ENCODE peak calls at places on chromosomes 2 and 18, in nine cellular contexts. T is lower lobe of right lung, K is iPS DF 6.9, M is neural progenitor cell, Z is mesenchymal stem cell, A is body of pancreas, N is lung, W is ovary, L is astrocyte. E is an unnamed sample. For H3K4me1, the result is how much of the 10 kb centered on the place peaks cover.

GRCh38 chr2:56123538-56123937 is 60.3 kb upstream of the CCDC85A start:
- DNase-seq in Z (no peak), T (no peak), K (no peak), M (no peak), W (no peak), N (no peak), L (no peak), A (no peak), E (no peak)

GRCh38 chr2:240351826-240352426 is 83.5 kb upstream of the GPC1 start:
- DNase-seq in L (no peak), Z (no peak), W (no peak), M (no peak), T (no peak), A (no peak), K (no peak), N (no peak), E (no peak)

GRCh38 chr18:62418258-62418657 is 93.1 kb downstream of the TNFRSF11A start:
- DNase-seq in L (no peak), T (no peak), N (no peak), A (no peak), K (no peak), W (no peak), Z (no peak), M (no peak), E (peak)

GRCh38 chr2:160928854-160929301 is 231.3 kb upstream of the TANK start:
- DNase-seq in K (no peak), L (peak), T (no peak), A (no peak), M (no peak), Z (no peak), W (no peak), N (no peak), E (no peak)

GRCh38 chr2:232331071-232331470 is 47.5 kb upstream of the ALPP start:
- DNase-seq in M (no peak), N (no peak), W (no peak), A (no peak), K (no peak), L (no peak), T (peak), Z (no peak), E (no peak)

GRCh38 chr2:42132066-42132965 is 36.8 kb upstream of the EML4 start:
- DNase-seq in M (no peak), W (no peak), K (no peak), T (no peak), N (no peak), Z (peak), L (peak), A (no peak), E (no peak)

GRCh38 chr2:8028981-8029380 is 652.9 kb upstream of the ID2 start:
- DNase-seq in L (no peak), W (no peak), T (no peak), Z (no peak), A (no peak), K (no peak), M (no peak), N (no peak), E (peak)

GRCh38 chr2:230913406-230913805 is 11.6 kb downstream of the GPR55 start:
- DNase-seq in L (no peak), M (peak), N (no peak), T (peak), K (no peak), Z (no peak), W (peak), A (no peak), E (no peak)

GRCh38 chr18:44786697-44787096 is 106.0 kb downstream of the SETBP1 start:
- DNase-seq in N (no peak), K (no peak), L (no peak), A (no peak), T (no peak), M (no peak), W (no peak), Z (no peak), E (no peak)

GRCh38 chr2:31107588-31108300 is 30.5 kb downstream of the GALNT14 start:
- DNase-seq in K (no peak), A (no peak), Z (no peak), M (peak), N (no peak), T (no peak), L (no peak), W (no peak), E (no peak)

GRCh38 chr2:235135195-235135965 is 183.6 kb downstream of the SH3BP4 start:
- DNase-seq in L (no peak), K (no peak), N (no peak), W (no peak), M (no peak), A (no peak), T (no peak), Z (no peak), E (no peak)

GRCh38 chr2:137980459-137980858 is 16.2 kb downstream of the HNMT start:
- DNase-seq in T (no peak), W (no peak), N (no peak), A (no peak), M (no peak), K (no peak), L (no peak), Z (no peak), E (no peak)

GRCh38 chr2:29033172-29033571 is 41.2 kb downstream of the PCARE start:
- DNase-seq in A (no peak), T (no peak), L (peak), N (no peak), W (no peak), K (peak), Z (no peak), M (peak), E (no peak)

GRCh38 chr2:42926438-42927333 is 134.3 kb upstream of the HAAO start:
- DNase-seq in K (no peak), T (no peak), Z (no peak), A (peak), N (no peak), W (peak), M (peak), L (no peak), E (no peak)

GRCh38 chr2:223056656-223057418 is 4.8 kb downstream of the KCNE4 start:
- DNase-seq in Z (peak), K (no peak), M (no peak), A (no peak), W (no peak), N (no peak), T (no peak), L (peak), E (no peak)

GRCh38 chr2:111164078-111164477 is 43.4 kb downstream of the BCL2L11 start:
- DNase-seq in L (no peak), N (no peak), A (no peak), Z (no peak), M (peak), W (no peak), K (no peak), T (no peak), E (no peak)

GRCh38 chr2:235670974-235671787 is 177.3 kb downstream of the AGAP1 start:
- DNase-seq in A (no peak), T (no peak), M (peak), W (no peak), L (no peak), N (no peak), K (no peak), Z (no peak), E (no peak)

GRCh38 chr2:40420478-40420877 is 31.4 kb downstream of the SLC8A1 start:
- DNase-seq in A (no peak), W (no peak), L (peak), M (no peak), K (no peak), T (no peak), N (no peak), Z (no peak), E (no peak)

GRCh38 chr2:234483568-234484251 is 13.2 kb downstream of the ARL4C start:
- DNase-seq in N (no peak), M (peak), Z (peak), L (no peak), A (no peak), T (peak), W (no peak), K (no peak), E (no peak)

GRCh38 chr2:239965318-239965717 is 59.8 kb downstream of the NDUFA10 start:
- DNase-seq in T (no peak), A (no peak), L (no peak), K (no peak), M (no peak), W (peak), N (no peak), Z (no peak), E (no peak)

GRCh38 chr2:232893834-232894233 is 23.8 kb downstream of the SNORC start:
- DNase-seq in A (no peak), L (no peak), Z (no peak), T (peak), M (no peak), W (no peak), K (no peak), N (no peak), E (no peak)

GRCh38 chr2:185782223-185782769 is 43.7 kb downstream of the FSIP2 start:
- DNase-seq in M (no peak), L (no peak), W (no peak), Z (no peak), N (no peak), T (no peak), A (no peak), K (no peak), E (no peak)

GRCh38 chr2:66577331-66578041 is 142.6 kb downstream of the MEIS1 start:
- DNase-seq in L (no peak), N (no peak), T (no peak), K (no peak), W (peak), Z (no peak), M (peak), A (peak), E (no peak)

GRCh38 chr2:212392048-212392447 is 146.6 kb downstream of the ERBB4 start:
- DNase-seq in Z (no peak), A (no peak), M (no peak), N (no peak), K (no peak), L (peak), T (no peak), W (no peak), E (no peak)

GRCh38 chr18:55085557-55086285 is 126.5 kb upstream of the CCDC68 start:
- DNase-seq in M (no peak), N (no peak), Z (no peak), K (no peak), L (no peak), T (no peak), W (no peak), A (no peak), E (no peak)

GRCh38 chr2:219537657-219538487 is 5.7 kb downstream of the CHPF start:
- DNase-seq in K (no peak), N (no peak), L (no peak), A (no peak), T (no peak), M (no peak), W (no peak), Z (peak), E (no peak)

GRCh38 chr2:209113030-209113429 is 310.8 kb upstream of the MAP2 start:
- DNase-seq in N (no peak), T (no peak), Z (no peak), L (no peak), A (no peak), M (peak), K (peak), W (no peak), E (no peak)

GRCh38 chr2:235727186-235727585 is 233.3 kb downstream of the AGAP1 start:
- DNase-seq in L (no peak), A (no peak), Z (no peak), N (no peak), K (no peak), T (no peak), W (no peak), M (no peak), E (peak)

GRCh38 chr2:219498280-219499057 is at the start of gene GMPPA:
- DNase-seq in A (peak), K (peak), M (peak), Z (peak), L (peak), W (peak), T (peak), N (peak), E (peak)

DNA sequence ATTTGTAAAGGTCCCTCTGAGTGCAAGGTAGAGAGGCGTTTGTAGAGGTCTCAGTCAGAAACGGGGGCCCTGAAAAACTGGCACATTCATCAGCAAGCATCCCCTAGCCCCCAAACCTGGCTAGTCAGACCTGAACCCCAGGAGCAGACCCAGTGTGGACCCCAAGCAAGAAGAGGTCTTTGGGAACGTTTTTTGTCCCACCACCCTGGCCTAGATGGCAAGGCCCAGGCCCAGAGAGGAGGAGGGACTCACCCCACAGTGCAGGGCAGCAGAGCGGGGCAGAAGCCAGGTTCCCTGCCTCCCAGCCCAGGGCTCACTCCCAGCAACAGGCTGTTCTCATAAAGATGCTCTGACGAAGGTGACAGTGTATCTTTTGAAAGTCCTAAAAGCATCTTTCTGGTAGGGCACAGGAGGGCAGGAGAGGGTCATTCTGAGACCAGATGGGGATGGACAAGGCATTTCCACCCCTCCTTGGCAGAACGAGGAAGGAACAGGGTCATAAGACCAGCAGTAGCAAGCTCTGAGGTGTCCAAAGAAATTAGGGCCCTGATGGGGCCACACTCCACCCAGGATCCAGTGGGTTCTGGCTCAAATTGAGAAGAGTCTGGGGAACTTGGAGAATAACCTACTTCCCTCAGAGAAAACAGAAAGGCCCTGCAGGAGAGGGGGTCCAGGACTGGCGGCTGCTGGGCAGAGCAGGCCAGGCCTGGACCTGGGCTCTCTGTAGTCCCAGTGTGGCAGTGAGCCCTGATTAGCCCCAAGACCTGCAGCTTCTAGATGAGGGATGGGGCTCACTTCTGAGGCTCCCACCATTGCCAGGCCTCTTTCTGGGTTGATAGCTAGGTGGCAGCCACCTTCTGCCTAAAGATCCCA is 18.2 kb downstream of the ADRA2B start:
- DNase-seq in W (no peak), T (peak), A (peak), Z (no peak), L (no peak), N (no peak), K (no peak), M (no peak), E (peak)
- H3K27ac ChIP-seq in W (no peak), T (peak), A (peak), Z (no peak), L (no peak), N (no peak), K (no peak), M (no peak), E (peak)

GRCh38 chr2:20593072-20594034 is 57.5 kb downstream of the HS1BP3 start:
- DNase-seq in K (no peak), T (peak), W (peak), Z (peak), L (peak), M (no peak), A (peak), N (peak), E (no peak)

GRCh38 chr2:20592106-20593071 is 58.5 kb downstream of the HS1BP3 start:
- DNase-seq in N (no peak), T (peak), M (no peak), A (peak), L (no peak), W (peak), K (no peak), Z (no peak), E (no peak)

GRCh38 chr2:20595439-20596192 is 55.3 kb downstream of the HS1BP3 start:
- DNase-seq in L (peak), M (no peak), T (peak), K (no peak), W (peak), N (no peak), Z (peak), A (peak), E (peak)

GRCh38 chr2:20594957-20595356 is 55.9 kb downstream of the HS1BP3 start:
- DNase-seq in K (no peak), Z (no peak), N (no peak), A (peak), W (peak), M (no peak), T (no peak), L (no peak), E (no peak)

DNA sequence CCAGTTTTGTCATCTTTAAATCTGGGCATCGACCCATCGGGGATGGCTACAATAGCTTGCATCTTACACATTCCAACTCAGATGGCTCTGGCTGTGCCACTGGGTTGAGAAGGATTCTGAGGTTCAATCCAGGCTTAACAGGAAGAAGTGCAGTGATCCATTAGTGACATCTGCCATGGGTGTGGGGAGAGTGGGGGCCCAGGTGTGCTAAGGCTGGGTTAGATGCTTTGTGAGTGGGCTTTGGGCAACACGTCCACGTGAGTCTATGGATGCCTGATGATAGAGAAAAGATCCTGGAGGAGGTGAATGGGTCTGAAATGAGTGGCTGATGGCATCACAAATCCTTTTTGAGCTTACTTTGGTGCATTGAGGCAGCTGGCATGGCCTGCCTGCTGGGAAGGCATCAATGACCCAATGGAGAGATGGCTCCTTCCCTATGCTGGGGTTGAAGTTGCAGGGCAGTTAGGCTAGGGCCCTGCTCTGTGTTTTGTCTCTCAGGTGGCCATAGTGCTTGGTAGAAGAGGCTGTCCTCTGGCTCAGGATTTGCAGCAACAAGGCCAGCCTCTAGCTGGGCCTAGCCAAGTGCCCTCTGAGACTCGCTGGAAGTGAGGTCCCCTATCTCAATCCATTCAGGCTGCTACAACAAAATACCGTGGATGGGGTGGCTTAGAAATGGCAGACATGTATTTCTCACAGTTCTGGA is 56.7 kb downstream of the HS1BP3 start:
- DNase-seq in M (no peak), A (no peak), Z (no peak), T (no peak), W (no peak), N (no peak), L (no peak), K (no peak), E (no peak)
- H3K4me1 ChIP-seq in M (under half), A (under half), Z (under half), T (half or more), W (under half), N (under half), L (half or more), K (under half), E (under half)

GRCh38 chr2:174491947-174492346 is 5.1 kb upstream of the GPR155 start:
- DNase-seq in L (no peak), M (no peak), N (no peak), T (no peak), Z (no peak), W (no peak), A (no peak), K (no peak), E (no peak)

GRCh38 chr2:174493549-174494331 is 6.9 kb upstream of the GPR155 start:
- DNase-seq in T (no peak), L (no peak), N (no peak), M (no peak), Z (no peak), K (no peak), W (no peak), A (no peak), E (no peak)

GRCh38 chr2:174495365-174496012 is 8.7 kb upstream of the GPR155 start:
- DNase-seq in M (peak), W (no peak), L (no peak), Z (no peak), N (no peak), T (no peak), K (no peak), A (no peak), E (no peak)

GRCh38 chr2:174490032-174490431 is 3.2 kb upstream of the GPR155 start:
- DNase-seq in Z (no peak), A (no peak), M (no peak), N (no peak), T (no peak), L (no peak), K (no peak), W (no peak), E (no peak)

GRCh38 chr2:174492963-174493431 is 6.2 kb upstream of the GPR155 start:
- DNase-seq in M (no peak), K (no peak), L (no peak), W (no peak), T (no peak), N (no peak), Z (no peak), A (no peak), E (no peak)
- H3K4me3 ChIP-seq in M (no peak), K (no peak), L (no peak), W (no peak), T (peak), N (no peak), Z (no peak), A (no peak), E (no peak)

DNA sequence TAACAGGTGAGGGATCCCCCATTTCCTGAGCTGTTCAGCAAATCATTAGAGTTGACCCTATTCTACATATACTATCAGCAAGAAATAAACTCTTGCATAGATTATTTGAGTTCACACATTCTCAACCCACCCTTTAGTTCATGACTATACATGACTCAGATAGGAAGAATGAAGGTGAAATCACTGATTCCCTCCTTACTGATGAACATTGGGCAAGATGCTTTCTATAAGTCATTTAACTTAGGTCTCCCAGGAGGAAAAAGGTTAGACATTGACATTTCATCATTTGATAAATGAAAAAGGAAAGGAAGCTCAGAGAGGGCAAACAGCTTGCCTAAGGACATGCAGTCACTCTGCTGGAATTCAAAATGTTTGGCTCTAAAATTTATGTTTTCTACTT is 408.0 kb downstream of the TMEM182 start:
- DNase-seq in K (no peak), T (no peak), L (no peak), N (no peak), W (no peak), M (no peak), Z (no peak), A (no peak), E (no peak)
- H3K27ac ChIP-seq in K (no peak), T (no peak), L (no peak), N (no peak), W (no peak), M (no peak), Z (no peak), A (no peak), E (no peak)

DNA sequence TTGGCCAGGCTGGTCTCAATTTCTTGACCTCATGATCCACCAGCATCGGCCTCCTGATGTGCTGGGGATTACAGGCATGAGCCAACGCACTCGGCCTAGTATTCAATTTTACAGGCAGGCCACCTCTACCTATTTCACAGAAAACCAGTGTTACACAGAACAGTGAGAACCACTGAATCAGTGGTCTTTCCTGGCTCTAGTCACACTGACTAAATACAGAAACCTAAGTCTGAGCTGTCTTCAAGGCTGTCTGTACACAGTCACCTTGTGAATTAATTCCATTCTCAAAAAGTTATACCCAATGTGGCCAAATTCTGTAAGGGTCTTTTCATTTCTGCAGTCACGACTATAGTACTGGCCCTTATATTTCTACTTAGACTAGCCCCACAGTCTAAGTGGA is 3.5 kb downstream of the RNF149 start:
- DNase-seq in W (no peak), M (no peak), A (no peak), T (no peak), L (no peak), N (no peak), Z (peak), K (no peak), E (no peak)
- H3K4me1 ChIP-seq in W (under half), M (under half), A (half or more), T (half or more), L (under half), N (under half), Z (under half), K (under half), E (half or more)

GRCh38 chr18:29361843-29362242 is 1184.9 kb upstream of the CDH2 start:
- DNase-seq in L (no peak), Z (no peak), A (no peak), K (peak), M (peak), T (no peak), W (peak), N (no peak), E (no peak)
- H3K4me3 ChIP-seq in L (no peak), Z (no peak), A (no peak), K (no peak), M (no peak), T (no peak), W (no peak), N (no peak), E (no peak)

E was measured in right atrium auricular region.